ENCODE peak calls at places on chromosomes 13 and 19, in six cellular contexts. A, G, U, H, P and N are unnamed samples.

GRCh38 chr13:33453911-33454310 is 168.4 kb upstream of the STARD13 start:
- DNase-seq in A (no peak), G (no peak), U (no peak), H (no peak), P (no peak), N (no peak)

GRCh38 chr19:34644991-34645461 is 31.9 kb downstream of the SCGB2B2 start:
- DNase-seq in A (no peak), G (no peak), U (no peak), H (no peak), P (no peak), N (no peak)

GRCh38 chr13:82661126-82661525 is 1221.1 kb downstream of the SLITRK1 start:
- DNase-seq in A (no peak), G (no peak), U (no peak), H (no peak), P (no peak), N (no peak)

GRCh38 chr13:107866666-107867623 is 348.4 kb downstream of the LIG4 start:
- DNase-seq in A (no peak), G (no peak), U (peak), H (no peak), P (peak), N (no peak)

GRCh38 chr13:29452773-29453574 is 142.5 kb downstream of the SLC7A1 start:
- DNase-seq in A (no peak), G (no peak), U (no peak), H (no peak), P (no peak), N (no peak)

GRCh38 chr13:51961493-51962403 is 49.5 kb downstream of the ATP7B start:
- DNase-seq in A (no peak), G (no peak), U (no peak), H (no peak), P (no peak), N (no peak)

GRCh38 chr19:13037161-13037560 is 41.9 kb downstream of the NFIX start:
- DNase-seq in A (no peak), G (no peak), U (no peak), H (no peak), P (no peak), N (peak)

GRCh38 chr13:26128676-26129075 is 76.9 kb upstream of the SHISA2 start:
- DNase-seq in A (no peak), G (no peak), U (no peak), H (no peak), P (no peak), N (no peak)

GRCh38 chr13:46059405-46059804 is 6.9 kb upstream of the ZC3H13 start:
- DNase-seq in A (no peak), G (no peak), U (no peak), H (no peak), P (no peak), N (no peak)

GRCh38 chr13:47004552-47004951 is 107.7 kb upstream of the HTR2A start:
- DNase-seq in A (no peak), G (no peak), U (no peak), H (no peak), P (no peak), N (no peak)

GRCh38 chr19:16880884-16881554 is 7.8 kb upstream of the F2RL3 start:
- DNase-seq in A (no peak), G (no peak), U (no peak), H (no peak), P (no peak), N (no peak)

GRCh38 chr19:55086730-55087541 is 11.3 kb downstream of the EPS8L1 start:
- DNase-seq in A (peak), G (no peak), U (peak), H (no peak), P (peak), N (peak)

GRCh38 chr13:32537580-32538233 is 888 bp downstream of the N4BP2L2 start:
- DNase-seq in A (peak), G (no peak), U (no peak), H (peak), P (peak), N (peak)

GRCh38 chr19:41303941-41304340 is 6.0 kb upstream of the CCDC97 start:
- DNase-seq in A (no peak), G (no peak), U (no peak), H (no peak), P (no peak), N (no peak)

GRCh38 chr19:29663861-29664752 is 1.2 kb upstream of the PLEKHF1 start:
- DNase-seq in A (no peak), G (no peak), U (no peak), H (no peak), P (no peak), N (peak)

GRCh38 chr13:27371932-27372331 is 52.5 kb upstream of the GTF3A start:
- DNase-seq in A (no peak), G (no peak), U (no peak), H (no peak), P (peak), N (no peak)

GRCh38 chr19:44767295-44768180 is 10.2 kb upstream of the CBLC start:
- DNase-seq in A (no peak), G (no peak), U (no peak), H (no peak), P (no peak), N (no peak)

GRCh38 chr19:17790059-17790780 is 4.7 kb upstream of the B3GNT3 start:
- DNase-seq in A (no peak), G (no peak), U (no peak), H (no peak), P (no peak), N (no peak)

GRCh38 chr19:38849746-38850230 is at the start of gene HNRNPL:
- DNase-seq in A (no peak), G (peak), U (no peak), H (no peak), P (no peak), N (no peak)

GRCh38 chr19:33186431-33186830 is 7.7 kb upstream of the LRP3 start:
- DNase-seq in A (no peak), G (no peak), U (no peak), H (no peak), P (no peak), N (no peak)

GRCh38 chr13:30924321-30924720 is 8.1 kb upstream of the TEX26 start:
- DNase-seq in A (no peak), G (no peak), U (no peak), H (no peak), P (no peak), N (no peak)

GRCh38 chr13:49539746-49540145 is 44.0 kb downstream of the PHF11 start:
- DNase-seq in A (no peak), G (no peak), U (no peak), H (no peak), P (no peak), N (no peak)

GRCh38 chr19:40431698-40432097 is 5.9 kb upstream of the SERTAD1 start:
- DNase-seq in A (no peak), G (no peak), U (no peak), H (no peak), P (no peak), N (no peak)

GRCh38 chr13:76643596-76643995 is 242.6 kb downstream of the KCTD12 start:
- DNase-seq in A (no peak), G (no peak), U (no peak), H (no peak), P (no peak), N (no peak)

GRCh38 chr13:33490461-33491327 is 205.1 kb upstream of the STARD13 start:
- DNase-seq in A (peak), G (no peak), U (no peak), H (no peak), P (no peak), N (no peak)

GRCh38 chr13:24267283-24267682 is 42.1 kb upstream of the C1QTNF9 start:
- DNase-seq in A (peak), G (no peak), U (no peak), H (peak), P (no peak), N (no peak)

GRCh38 chr13:45296259-45296658 is 44.7 kb downstream of the TPT1 start:
- DNase-seq in A (no peak), G (no peak), U (no peak), H (no peak), P (no peak), N (no peak)

GRCh38 chr13:90839061-90839460 is 508.4 kb upstream of the MIR17HG start:
- DNase-seq in A (no peak), G (no peak), U (no peak), H (no peak), P (no peak), N (no peak)

GRCh38 chr13:29435125-29435911 is 160.2 kb downstream of the SLC7A1 start:
- DNase-seq in A (peak), G (no peak), U (peak), H (no peak), P (no peak), N (no peak)

GRCh38 chr13:108120332-108120731 is 95.0 kb downstream of the LIG4 start:
- DNase-seq in A (no peak), G (no peak), U (no peak), H (no peak), P (no peak), N (no peak)

GRCh38 chr19:35213678-35214632 is 14.6 kb downstream of the FAM187B start:
- DNase-seq in A (peak), G (peak), U (no peak), H (peak), P (peak), N (peak)

GRCh38 chr19:34131100-34131499 is 41.2 kb upstream of the LSM14A start:
- DNase-seq in A (no peak), G (no peak), U (no peak), H (no peak), P (no peak), N (no peak)

GRCh38 chr19:14434543-14435319 is 1.6 kb downstream of the PKN1 start:
- DNase-seq in A (peak), G (no peak), U (no peak), H (no peak), P (peak), N (peak)

GRCh38 chr19:50329146-50329925 is at the start of gene KCNC3:
- DNase-seq in A (peak), G (peak), U (peak), H (peak), P (peak), N (peak)

GRCh38 chr19:798415-799075 is 1.3 kb downstream of the PTBP1 start:
- DNase-seq in A (no peak), G (no peak), U (peak), H (peak), P (peak), N (no peak)

GRCh38 chr19:1315470-1316166 is 29.9 kb downstream of the EFNA2 start:
- DNase-seq in A (peak), G (no peak), U (peak), H (peak), P (peak), N (no peak)

DNA sequence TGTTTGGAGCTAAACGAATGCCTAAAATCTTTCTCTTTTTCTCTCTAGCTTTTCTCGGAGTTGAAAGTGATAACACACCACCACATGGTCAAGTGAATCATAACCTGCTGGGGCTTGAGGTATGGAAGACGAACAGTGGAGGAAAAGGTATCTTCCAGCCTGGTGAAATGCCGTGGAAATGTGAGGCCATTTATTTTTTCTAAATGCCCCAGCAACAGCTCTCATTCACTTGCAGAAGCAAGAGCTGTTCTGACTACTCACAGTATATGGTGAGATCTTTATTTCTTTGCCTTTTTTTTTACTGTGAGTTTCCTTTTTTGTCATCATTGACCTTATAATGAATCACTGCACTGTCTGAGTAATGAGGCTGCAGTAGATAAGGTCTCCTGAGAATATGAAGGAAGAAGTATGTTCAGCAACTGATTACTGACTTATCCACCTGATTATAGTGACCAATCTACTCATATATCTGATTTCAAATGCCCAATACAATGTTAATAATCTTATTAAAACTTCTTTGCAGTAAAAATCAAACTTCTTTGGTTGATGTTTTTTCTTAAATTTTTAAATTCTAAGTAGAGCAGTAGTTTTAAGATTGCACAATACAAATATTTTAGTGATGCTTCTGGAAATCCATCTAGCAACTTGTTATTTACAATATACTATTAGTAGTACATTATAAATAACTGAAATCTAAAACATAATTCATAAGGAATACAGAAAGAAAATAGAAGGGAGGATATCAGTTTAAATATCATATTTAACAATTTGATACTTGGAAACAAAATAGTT is 569.9 kb downstream of the PCDH9 start:
- DNase-seq in A (no peak), G (no peak), U (no peak), H (no peak), P (no peak), N (no peak)
- H3K4me3 ChIP-seq in A (no peak), G (no peak), U (no peak), H (no peak), P (no peak), N (no peak)

GRCh38 chr19:43664008-43664407 is 6.0 kb downstream of the PLAUR start:
- DNase-seq in A (peak), G (no peak), U (no peak), H (peak), P (no peak), N (no peak)

GRCh38 chr19:43672061-43672679 is 2.2 kb upstream of the PLAUR start:
- DNase-seq in A (no peak), G (no peak), U (no peak), H (no peak), P (no peak), N (no peak)

GRCh38 chr19:43668406-43669158 is 1.4 kb downstream of the PLAUR start:
- DNase-seq in A (peak), G (peak), U (peak), H (peak), P (peak), N (peak)

GRCh38 chr19:43662487-43662886 is 7.5 kb downstream of the PLAUR start:
- DNase-seq in A (no peak), G (no peak), U (peak), H (no peak), P (no peak), N (no peak)

GRCh38 chr19:43667524-43668405 is 2.2 kb downstream of the PLAUR start:
- DNase-seq in A (no peak), G (no peak), U (no peak), H (peak), P (no peak), N (peak)
- H3K27ac ChIP-seq in A (peak), G (peak), U (no peak), H (peak), P (no peak), N (peak)

GRCh38 chr13:67229438-67230242 is 496 bp downstream of the PCDH9 start:
- DNase-seq in A (no peak), G (no peak), U (peak), H (peak), P (no peak), N (no peak)

GRCh38 chr13:67230243-67230773 is at the start of gene PCDH9:
- DNase-seq in A (peak), G (peak), U (peak), H (peak), P (peak), N (peak)

GRCh38 chr13:67227131-67227983 is 2.8 kb downstream of the PCDH9 start:
- DNase-seq in A (no peak), G (no peak), U (no peak), H (no peak), P (no peak), N (no peak)

GRCh38 chr13:67228031-67228430 is 2.1 kb downstream of the PCDH9 start:
- DNase-seq in A (no peak), G (no peak), U (no peak), H (no peak), P (no peak), N (no peak)

GRCh38 chr13:67228909-67229308 is 1.2 kb downstream of the PCDH9 start:
- DNase-seq in A (no peak), G (no peak), U (no peak), H (no peak), P (no peak), N (no peak)
- H3K4me3 ChIP-seq in A (peak), G (peak), U (peak), H (peak), P (no peak), N (peak)

GRCh38 chr13:38826182-38826813 is 139.4 kb downstream of the FREM2 start:
- DNase-seq in A (no peak), G (no peak), U (no peak), H (no peak), P (peak), N (no peak)
- H3K27ac ChIP-seq in A (no peak), G (no peak), U (no peak), H (no peak), P (no peak), N (no peak)

DNA sequence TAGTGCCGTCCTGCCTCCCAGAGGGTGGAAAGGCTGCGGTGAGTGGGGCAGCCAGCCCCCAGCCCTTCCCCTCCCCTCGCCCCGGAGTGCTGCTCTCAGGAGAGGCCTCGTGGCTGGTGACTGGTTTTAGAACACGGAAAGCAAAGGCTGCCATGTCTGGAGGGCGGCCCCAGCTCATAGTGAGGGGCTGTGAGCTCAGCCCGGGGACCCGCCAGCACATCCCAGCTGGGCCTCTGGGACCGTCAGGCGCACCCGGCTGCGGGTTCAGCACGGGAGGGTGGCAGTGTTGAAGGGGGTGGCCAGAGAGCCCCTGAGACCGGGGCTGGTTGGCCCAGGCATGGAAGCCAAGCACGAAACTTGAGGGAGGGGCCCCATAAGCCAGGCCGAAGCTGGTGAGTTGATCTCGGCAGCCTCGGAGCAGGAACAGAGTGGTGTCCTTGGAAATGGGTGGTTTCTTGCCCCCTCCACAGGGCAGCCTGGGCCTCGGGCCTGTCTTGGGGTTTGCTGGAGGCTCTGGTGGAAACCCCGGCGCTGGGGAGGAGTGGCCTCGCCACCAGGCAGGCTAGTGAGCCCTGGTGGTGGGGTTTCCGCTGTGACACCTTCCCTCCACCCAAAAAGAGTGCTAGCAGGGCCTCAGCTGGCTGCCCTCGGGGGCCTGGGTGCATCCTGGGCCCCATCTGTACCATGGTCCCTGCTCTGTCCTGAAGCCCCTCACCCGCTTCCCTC is 157.7 kb downstream of the KDM4B start:
- DNase-seq in A (no peak), G (no peak), U (no peak), H (no peak), P (no peak), N (no peak)
- H3K4me3 ChIP-seq in A (no peak), G (no peak), U (no peak), H (no peak), P (no peak), N (no peak)

DNA sequence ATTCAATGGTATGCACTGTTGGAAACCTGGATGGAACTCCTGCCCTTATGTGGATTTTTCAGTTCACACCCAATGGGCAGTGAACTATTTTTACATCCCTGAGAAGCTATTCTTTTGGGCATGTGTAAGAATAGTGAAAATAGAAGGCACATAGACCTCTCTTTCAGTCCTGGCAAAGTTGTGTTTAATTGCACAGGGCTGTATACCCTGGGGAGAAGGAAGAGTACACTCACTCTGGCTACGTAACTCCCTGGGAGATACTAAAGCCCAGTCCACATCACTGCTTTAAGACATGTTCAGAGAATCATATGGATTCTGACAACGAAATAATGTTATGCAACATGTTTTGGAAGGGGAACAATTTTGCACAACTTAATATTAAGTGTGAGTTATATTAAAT is 166.2 kb downstream of the DCT start:
- DNase-seq in A (no peak), G (no peak), U (no peak), H (no peak), P (no peak), N (no peak)
- H3K27ac ChIP-seq in A (no peak), G (peak), U (no peak), H (no peak), P (no peak), N (no peak)

GRCh38 chr19:10335149-10336053 is 2.1 kb upstream of the RAVER1 start:
- DNase-seq in A (no peak), G (no peak), U (peak), H (no peak), P (no peak), N (no peak)

GRCh38 chr19:10343495-10343894 is 4.1 kb upstream of the ICAM3 start:
- DNase-seq in A (no peak), G (no peak), U (no peak), H (no peak), P (no peak), N (no peak)

GRCh38 chr19:10339977-10340376 is 553 bp upstream of the ICAM3 start:
- DNase-seq in A (no peak), G (no peak), U (no peak), H (no peak), P (no peak), N (no peak)

GRCh38 chr19:10338940-10339339 is 484 bp downstream of the ICAM3 start:
- DNase-seq in A (no peak), G (no peak), U (no peak), H (no peak), P (no peak), N (no peak)

GRCh38 chr19:10339380-10339960 is at the start of gene ICAM3:
- DNase-seq in A (no peak), G (no peak), U (no peak), H (peak), P (no peak), N (no peak)
- H3K4me3 ChIP-seq in A (no peak), G (peak), U (no peak), H (peak), P (no peak), N (no peak)

GRCh38 chr19:52028780-52029123 is 573 bp upstream of the ZNF614 start:
- DNase-seq in A (no peak), G (no peak), U (no peak), H (no peak), P (no peak), N (no peak)
- H3K27ac ChIP-seq in A (peak), G (peak), U (peak), H (peak), P (peak), N (peak)